ENCODE peak calls at places on chromosome 9, in four cellular contexts. X is SJSA1, M is cardiac muscle cell, Y is fibroblast of lung. N is an unnamed sample. For H3K36me3, the result is how much of the 10 kb centered on the place peaks cover.

GRCh38 chr9:631596-631995 is 209.9 kb upstream of the DMRT1 start:
- DNase-seq in X (no peak), M (no peak), Y (peak), N (peak)

GRCh38 chr9:38016375-38017120 is 52.5 kb downstream of the SHB start:
- DNase-seq in X (peak), M (no peak), Y (peak), N (peak)

GRCh38 chr9:22238809-22239684 is 207.6 kb upstream of the DMRTA1 start:
- DNase-seq in X (no peak), M (peak), Y (peak), N (no peak)

GRCh38 chr9:122827759-122828090 is 663 bp downstream of the PDCL start:
- DNase-seq in X (no peak), M (peak), Y (peak), N (no peak)

GRCh38 chr9:38432922-38433510 is 8.8 kb upstream of the IGFBPL1 start:
- DNase-seq in X (no peak), M (peak), Y (peak), N (no peak)

GRCh38 chr9:14908221-14909206 is 1.7 kb downstream of the FREM1 start:
- DNase-seq in X (no peak), M (peak), Y (no peak), N (no peak)

GRCh38 chr9:124322618-124323432 is 65.1 kb downstream of the NEK6 start:
- DNase-seq in X (no peak), M (no peak), Y (no peak), N (no peak)

GRCh38 chr9:115808108-115808507 is 345.5 kb upstream of the PAPPA start:
- DNase-seq in X (no peak), M (no peak), Y (peak), N (no peak)

GRCh38 chr9:110986529-110986928 is 51.7 kb downstream of the LPAR1 start:
- DNase-seq in X (no peak), M (no peak), Y (no peak), N (no peak)

GRCh38 chr9:15935661-15936315 is 382.9 kb downstream of the CCDC171 start:
- DNase-seq in X (no peak), M (no peak), Y (peak), N (no peak)

GRCh38 chr9:27407966-27408365 is 111.0 kb upstream of the EQTN start:
- DNase-seq in X (no peak), M (no peak), Y (peak), N (peak)

GRCh38 chr9:16092627-16093091 is 539.8 kb downstream of the CCDC171 start:
- DNase-seq in X (peak), M (no peak), Y (no peak), N (no peak)

GRCh38 chr9:9004844-9005243 is 1205.3 kb upstream of the DMAC1 start:
- DNase-seq in X (no peak), M (peak), Y (no peak), N (no peak)

GRCh38 chr9:126413470-126414051 is 86.9 kb downstream of the MVB12B start:
- DNase-seq in X (no peak), M (no peak), Y (no peak), N (no peak)

GRCh38 chr9:126411948-126412284 is 85.3 kb downstream of the MVB12B start:
- DNase-seq in X (no peak), M (no peak), Y (no peak), N (no peak)

GRCh38 chr9:126410229-126410628 is 83.6 kb downstream of the MVB12B start:
- DNase-seq in X (no peak), M (no peak), Y (no peak), N (no peak)

GRCh38 chr9:126412945-126413344 is 86.3 kb downstream of the MVB12B start:
- DNase-seq in X (no peak), M (no peak), Y (no peak), N (no peak)

GRCh38 chr9:126411225-126411947 is 84.8 kb downstream of the MVB12B start:
- DNase-seq in X (no peak), M (no peak), Y (peak), N (peak)
- H3K36me3 ChIP-seq in X (under half), M (under half), Y (under half), N (under half)

DNA sequence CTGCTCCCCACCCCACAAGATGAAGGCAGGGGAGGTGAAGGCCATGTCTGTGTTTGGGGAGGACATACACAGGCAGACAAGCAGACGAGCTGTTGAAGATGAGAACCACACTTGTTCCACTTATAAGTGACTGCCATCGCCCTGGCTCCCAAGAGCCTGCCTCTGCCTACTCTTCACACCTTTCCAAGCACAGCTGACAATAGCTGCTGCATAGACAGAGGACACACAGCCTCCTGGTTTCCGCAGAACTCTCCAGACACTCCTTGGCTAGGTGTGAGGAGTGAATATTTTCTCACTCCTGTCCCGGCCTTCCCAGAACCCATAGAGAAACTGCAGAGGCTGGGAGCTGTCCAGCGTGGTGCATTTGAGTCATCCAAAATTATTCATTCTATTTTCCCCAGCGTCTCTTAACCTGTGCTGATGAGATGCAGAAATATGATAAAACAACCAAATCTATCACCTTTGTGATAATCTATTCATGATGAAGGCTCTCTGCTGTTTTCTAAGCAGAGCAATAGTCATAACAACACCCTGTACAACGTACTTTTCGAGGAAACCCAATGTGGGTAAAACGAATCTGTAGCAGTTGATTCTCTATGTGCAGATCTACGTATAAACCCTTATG is 24.7 kb downstream of the KLF9 start:
- DNase-seq in X (no peak), M (peak), Y (peak), N (no peak)
- H3K4me3 ChIP-seq in X (no peak), M (no peak), Y (no peak), N (no peak)

DNA sequence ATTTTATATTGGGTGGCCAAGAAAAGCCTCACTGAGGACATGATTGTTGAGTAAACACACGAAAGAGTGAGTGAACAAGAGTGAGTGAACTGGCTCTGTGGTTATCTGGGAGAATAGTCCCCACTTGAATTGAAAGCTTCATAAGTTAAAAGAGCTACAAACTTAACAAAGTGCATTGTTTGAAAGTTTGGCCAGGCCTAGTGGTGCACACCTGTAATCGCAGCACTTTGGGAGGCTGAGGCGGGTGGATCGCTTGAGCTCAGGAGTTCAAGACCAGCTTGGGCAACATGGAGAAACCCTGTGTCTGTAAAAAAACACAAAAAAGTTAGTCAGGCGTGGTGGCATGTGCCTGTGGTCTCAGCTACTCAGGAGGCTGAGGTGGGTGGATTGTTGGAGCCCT is 26.9 kb downstream of the SMC2 start:
- DNase-seq in X (no peak), M (no peak), Y (no peak), N (no peak)
- H3K36me3 ChIP-seq in X (half or more), M (under half), Y (under half), N (half or more)

GRCh38 chr9:79569814-79570448 is 1.8 kb upstream of the TLE4 start:
- DNase-seq in X (no peak), M (peak), Y (no peak), N (no peak)
- H3K4me3 ChIP-seq in X (peak), M (peak), Y (peak), N (peak)

GRCh38 chr9:137748311-137748710 is 129.3 kb upstream of the CACNA1B start:
- DNase-seq in X (no peak), M (no peak), Y (no peak), N (no peak)
- H3K36me3 ChIP-seq in X (under half), M (under half), Y (under half), N (under half)

GRCh38 chr9:104769655-104770054 is 5.7 kb downstream of the NIPSNAP3B start:
- DNase-seq in X (no peak), M (no peak), Y (no peak), N (no peak)
- H3K4me3 ChIP-seq in X (no peak), M (no peak), Y (no peak), N (no peak)